ENCODE peak calls at places on chromosomes 12 and 14, in seven cellular contexts. Y, L, F, Z, D, B and I are unnamed samples.
A peak's percentile ranks its signal among the peaks of the same experiment; 100 is the strongest.

GRCh38 chr14:75175677-75176141 is 703 bp downstream of the TMED10 start:
- DNase-seq in D (no peak), B (no peak), F (no peak), Y (no peak), Z (peak; percentile 42), L (no peak), I (no peak)

GRCh38 chr12:61808856-61809255 is 451.3 kb upstream of the USP15 start:
- DNase-seq in D (no peak), B (no peak), Y (no peak), F (no peak), Z (peak; percentile 75), L (no peak), I (no peak)

GRCh38 chr12:129641916-129642315 is 261.9 kb downstream of the TMEM132D start:
- DNase-seq in B (no peak), Z (no peak), D (peak; percentile 23), F (no peak), L (no peak), Y (no peak), I (no peak)

GRCh38 chr12:12562016-12562483 is 613 bp downstream of the DUSP16 start:
- DNase-seq in Z (no peak), B (peak; percentile 33), F (no peak), Y (peak; percentile 27), L (peak; percentile 69), D (peak; percentile 72), I (no peak)

GRCh38 chr14:55433880-55434804 is 6.3 kb downstream of the TBPL2 start:
- DNase-seq in Y (peak; percentile 11), F (no peak), L (no peak), Z (no peak), B (no peak), D (no peak), I (no peak)

GRCh38 chr12:56261503-56262230 is 3.5 kb upstream of the ANKRD52 start:
- DNase-seq in Z (peak; percentile 91), D (peak; percentile 59), F (no peak), B (peak; percentile 95), Y (no peak), L (peak; percentile 54), I (no peak)

GRCh38 chr12:90546511-90546910 is 408.5 kb downstream of the CCER1 start:
- DNase-seq in L (no peak), Z (no peak), Y (no peak), B (no peak), D (no peak), F (no peak), I (no peak)

GRCh38 chr12:12804432-12804886 is 8.7 kb upstream of the DDX47 start:
- DNase-seq in L (peak; percentile 35), B (peak; percentile 88), D (peak; percentile 48), F (no peak), Z (peak; percentile 97), Y (no peak), I (no peak)

GRCh38 chr14:27077181-27077738 is 479.4 kb upstream of the NOVA1 start:
- DNase-seq in L (no peak), Z (no peak), D (no peak), Y (no peak), B (no peak), F (no peak), I (no peak)

GRCh38 chr12:28872654-28873268 is 276.3 kb upstream of the FAR2 start:
- DNase-seq in B (peak; percentile 69), Z (no peak), Y (no peak), F (no peak), L (peak; percentile 63), D (peak; percentile 76), I (peak; percentile 13)

GRCh38 chr12:89346741-89347324 is 5.5 kb downstream of the DUSP6 start:
- DNase-seq in Y (no peak), Z (peak; percentile 60), L (no peak), B (no peak), F (no peak), D (peak; percentile 38), I (no peak)

GRCh38 chr12:27844427-27845090 is 64.5 kb upstream of the MANSC4 start:
- DNase-seq in Y (no peak), Z (no peak), L (peak; percentile 23), F (no peak), B (no peak), D (peak; percentile 41), I (no peak)

GRCh38 chr14:24162083-24162482 is 1.0 kb downstream of the IRF9 start:
- DNase-seq in Y (no peak), D (no peak), F (no peak), B (no peak), L (no peak), Z (no peak), I (no peak)

GRCh38 chr14:52111583-52111982 is 42.7 kb upstream of the NID2 start:
- DNase-seq in L (no peak), Z (peak; percentile 16), D (peak; percentile 36), B (peak; percentile 84), F (no peak), Y (no peak), I (no peak)

GRCh38 chr14:55580401-55581010 is 499 bp downstream of the KTN1 start:
- DNase-seq in F (peak; percentile 60), Z (no peak), D (peak; percentile 74), Y (peak; percentile 60), L (peak; percentile 71), B (peak; percentile 22), I (peak; percentile 65)

GRCh38 chr14:102683399-102684275 is 91.2 kb downstream of the RCOR1 start:
- DNase-seq in F (no peak), B (no peak), Z (no peak), L (peak; percentile 41), Y (no peak), D (no peak), I (no peak)

GRCh38 chr12:126369487-126370463 is 1304.5 kb downstream of the AACS start:
- DNase-seq in D (peak; percentile 5), L (no peak), F (no peak), Z (no peak), B (no peak), Y (no peak), I (no peak)

GRCh38 chr12:131045705-131046460 is 92.2 kb downstream of the ADGRD1 start:
- DNase-seq in Z (no peak), L (no peak), B (no peak), Y (no peak), D (no peak), F (no peak), I (no peak)

GRCh38 chr12:131044760-131045381 is 91.2 kb downstream of the ADGRD1 start:
- DNase-seq in D (no peak), Y (no peak), B (no peak), Z (no peak), F (peak; percentile 19), L (no peak), I (no peak)

GRCh38 chr12:131043401-131043871 is 89.7 kb downstream of the ADGRD1 start:
- DNase-seq in Z (no peak), L (no peak), D (no peak), Y (no peak), B (no peak), F (no peak), I (no peak)

GRCh38 chr12:131042848-131043245 is 89.1 kb downstream of the ADGRD1 start:
- DNase-seq in D (no peak), B (no peak), Y (no peak), Z (no peak), F (no peak), L (no peak), I (no peak)

GRCh38 chr12:131044136-131044535 is 90.4 kb downstream of the ADGRD1 start:
- DNase-seq in B (no peak), Z (no peak), L (no peak), Y (no peak), D (no peak), F (no peak), I (no peak)
- H3K4me1 ChIP-seq in B (no peaks in the 10 kb centered on the region), Z (no peaks in the 10 kb centered on the region), L (no peaks in the 10 kb centered on the region), Y (no peaks in the 10 kb centered on the region), D (no peaks in the 10 kb centered on the region), F (no peaks in the 10 kb centered on the region), I (no peaks in the 10 kb centered on the region)

GRCh38 chr12:52145228-52145940 is 46.4 kb downstream of the KRT80 start:
- DNase-seq in D (no peak), Z (no peak), B (peak; percentile 66), F (no peak), Y (no peak), L (no peak), I (no peak)

GRCh38 chr12:52145941-52146821 is 45.6 kb downstream of the KRT80 start:
- DNase-seq in Y (no peak), D (no peak), B (peak; percentile 47), L (no peak), F (no peak), Z (no peak), I (no peak)

GRCh38 chr12:52147367-52147972 is 44.3 kb downstream of the KRT80 start:
- DNase-seq in Y (no peak), D (peak; percentile 99), Z (peak; percentile 98), L (peak; percentile 95), F (no peak), B (peak; percentile 100), I (no peak)

GRCh38 chr12:52147983-52148540 is 43.8 kb downstream of the KRT80 start:
- DNase-seq in B (peak; percentile 87), Y (no peak), D (no peak), F (no peak), L (no peak), Z (no peak), I (no peak)

GRCh38 chr12:52146822-52147366 is 44.9 kb downstream of the KRT80 start:
- DNase-seq in Y (no peak), Z (no peak), F (no peak), B (peak; percentile 72), D (no peak), L (no peak), I (no peak)
- H3K4me1 ChIP-seq in Y (no peaks in the 10 kb centered on the region), Z (peaks cover 64% of the 10 kb centered on the region), F (peaks cover 5% of the 10 kb centered on the region), B (peaks cover 88% of the 10 kb centered on the region), D (peaks cover 56% of the 10 kb centered on the region), L (peaks cover 45% of the 10 kb centered on the region), I (peaks cover 2% of the 10 kb centered on the region)

GRCh38 chr12:122870867-122871664 is 24.9 kb downstream of the VPS37B start:
- DNase-seq in Z (no peak), B (no peak), D (peak; percentile 56), F (no peak), L (peak; percentile 70), Y (no peak), I (no peak)

GRCh38 chr12:122871851-122872785 is 23.8 kb downstream of the VPS37B start:
- DNase-seq in Z (peak; percentile 75), D (peak; percentile 82), L (peak; percentile 65), Y (peak; percentile 44), F (peak; percentile 34), B (peak; percentile 44), I (peak; percentile 39)

GRCh38 chr12:122874081-122874480 is 21.8 kb downstream of the VPS37B start:
- DNase-seq in Z (no peak), F (peak; percentile 39), Y (peak; percentile 46), B (no peak), D (no peak), L (no peak), I (no peak)

GRCh38 chr12:122873540-122873939 is 22.4 kb downstream of the VPS37B start:
- DNase-seq in F (no peak), B (no peak), D (no peak), L (no peak), Y (no peak), Z (no peak), I (no peak)

GRCh38 chr12:122872815-122873361 is 23.0 kb downstream of the VPS37B start:
- DNase-seq in F (no peak), D (no peak), B (no peak), Y (no peak), Z (no peak), L (no peak), I (no peak)
- H3K4me1 ChIP-seq in F (peaks cover 77% of the 10 kb centered on the region), D (peaks cover 23% of the 10 kb centered on the region), B (peaks cover 10% of the 10 kb centered on the region), Y (peaks cover 69% of the 10 kb centered on the region), Z (peaks cover 46% of the 10 kb centered on the region), L (peaks cover 40% of the 10 kb centered on the region), I (peaks cover 70% of the 10 kb centered on the region)

GRCh38 chr12:109996483-109996853 is 300 bp upstream of the GIT2 start:
- DNase-seq in F (no peak), Y (no peak), D (no peak), L (no peak), Z (no peak), B (no peak), I (no peak)
- H3K4me1 ChIP-seq in F (peaks cover 57% of the 10 kb centered on the region), Y (peaks cover 39% of the 10 kb centered on the region), D (peaks cover 32% of the 10 kb centered on the region), L (peaks cover 23% of the 10 kb centered on the region), Z (peaks cover 11% of the 10 kb centered on the region), B (peaks cover 30% of the 10 kb centered on the region), I (peaks cover 55% of the 10 kb centered on the region)